ENCODE peak calls at places on chromosomes 1 and 21, in ten cellular contexts. S is MCF 10A; V is right atrium auricular region; C is CD8-positive, alpha-beta memory T cell; Y is activated naive CD4-positive, alpha-beta T cell treated with Interleukin-2 at 50 U/mL for 16 hours; T is neuronal stem cell; P is choroid plexus epithelial cell; O is LNCaP clone FGC; M is HT1080; J is fibroblast of villous mesenchyme. I is an unnamed sample.

GRCh38 chr1:54556110-54556509 is 8.1 kb downstream of the ACOT11 start:
- DNase-seq in S (no peak), T (no peak), C (no peak), Y (no peak), O (no peak), P (no peak), J (no peak), V (no peak), M (no peak), I (no peak)

GRCh38 chr1:84152649-84153056 is 8.6 kb downstream of the PRKACB start:
- DNase-seq in Y (no peak), O (no peak), V (no peak), M (no peak), P (peak; percentile 69), J (no peak), C (no peak), S (no peak), T (no peak), I (no peak)

GRCh38 chr1:93904228-93904627 is 5.0 kb downstream of the GCLM start:
- DNase-seq in M (no peak), P (peak; percentile 34), V (no peak), Y (no peak), J (peak; percentile 45), T (no peak), S (no peak), O (peak; percentile 36), C (no peak), I (no peak)

GRCh38 chr1:115031595-115031994 is 2.0 kb downstream of the TSHB start:
- DNase-seq in P (no peak), O (no peak), V (no peak), C (no peak), M (no peak), J (peak; percentile 6), Y (no peak), S (no peak), T (no peak), I (no peak)

GRCh38 chr1:153945131-153945794 is 1.3 kb downstream of the DENND4B start:
- DNase-seq in P (peak; percentile 70), V (peak; percentile 69), C (peak; percentile 80), S (peak; percentile 45), M (peak; percentile 13), Y (peak; percentile 76), T (no peak), O (no peak), J (peak; percentile 54), I (no peak)

GRCh38 chr1:58466618-58467241 is 79.8 kb downstream of the OMA1 start:
- DNase-seq in M (no peak), O (no peak), J (no peak), P (no peak), C (no peak), T (no peak), Y (no peak), S (no peak), V (no peak), I (no peak)

GRCh38 chr1:29709711-29710169 is 473.4 kb downstream of the PTPRU start:
- DNase-seq in M (no peak), C (no peak), O (no peak), Y (no peak), P (peak; percentile 64), S (peak; percentile 97), J (peak; percentile 26), V (no peak), T (no peak), I (peak; percentile 70)

GRCh38 chr1:8651236-8651890 is 166.1 kb downstream of the RERE start:
- DNase-seq in P (no peak), T (no peak), M (no peak), C (no peak), J (no peak), O (no peak), Y (no peak), V (no peak), S (no peak), I (no peak)

GRCh38 chr1:159188375-159188788 is 16.3 kb upstream of the ACKR1 start:
- DNase-seq in S (no peak), C (no peak), J (peak; percentile 3), M (peak; percentile 47), Y (no peak), O (no peak), T (peak; percentile 85), V (peak; percentile 77), P (peak; percentile 36), I (peak; percentile 83)

GRCh38 chr1:225724251-225724650 is 53.4 kb upstream of the SRP9 start:
- DNase-seq in S (no peak), T (no peak), V (no peak), C (no peak), Y (no peak), J (no peak), M (no peak), P (no peak), O (no peak), I (no peak)

GRCh38 chr1:3548895-3549294 is 62.4 kb downstream of the MEGF6 start:
- DNase-seq in V (no peak), T (no peak), M (no peak), S (no peak), P (no peak), J (no peak), Y (no peak), C (no peak), O (no peak), I (no peak)

GRCh38 chr1:59107516-59107915 is 189.4 kb upstream of the FGGY start:
- DNase-seq in Y (no peak), V (peak; percentile 80), C (no peak), S (peak; percentile 91), O (no peak), P (no peak), T (no peak), J (peak; percentile 58), M (no peak), I (no peak)

GRCh38 chr1:179229214-179230140 is at the start of gene ABL2:
- DNase-seq in P (no peak), S (peak; percentile 49), O (peak; percentile 15), T (peak; percentile 72), J (peak; percentile 29), V (no peak), M (peak; percentile 32), C (peak; percentile 56), Y (peak; percentile 63), I (peak; percentile 69)

GRCh38 chr1:209491897-209492296 is 91.6 kb upstream of the CAMK1G start:
- DNase-seq in V (no peak), J (no peak), O (no peak), Y (no peak), T (no peak), C (no peak), P (no peak), S (no peak), M (no peak), I (no peak)

GRCh38 chr21:39818557-39818956 is 48.7 kb upstream of the PCP4 start:
- DNase-seq in J (no peak), T (no peak), P (no peak), Y (no peak), O (no peak), M (no peak), C (no peak), V (no peak), S (no peak), I (no peak)

GRCh38 chr1:41328780-41329640 is 32.2 kb upstream of the FOXO6 start:
- DNase-seq in T (no peak), S (no peak), J (no peak), P (no peak), O (no peak), C (no peak), M (no peak), Y (no peak), V (peak; percentile 42), I (no peak)

GRCh38 chr1:74571875-74572274 is 59.5 kb upstream of the LRRC53 start:
- DNase-seq in P (no peak), T (no peak), O (no peak), M (no peak), Y (no peak), J (no peak), S (no peak), C (no peak), V (no peak), I (no peak)

GRCh38 chr1:7403265-7404045 is 367.6 kb upstream of the VAMP3 start:
- DNase-seq in J (no peak), Y (no peak), V (peak; percentile 30), C (no peak), M (no peak), S (no peak), T (no peak), O (no peak), P (peak; percentile 44), I (no peak)

GRCh38 chr1:174998569-174999215 is 1.1 kb upstream of the CACYBP start:
- DNase-seq in P (peak; percentile 74), M (peak; percentile 64), V (no peak), C (peak; percentile 37), Y (peak; percentile 41), T (peak; percentile 59), S (peak; percentile 85), J (peak; percentile 52), O (peak; percentile 51), I (peak; percentile 86)

GRCh38 chr1:66533804-66534745 is at the start of gene SGIP1:
- DNase-seq in T (peak; percentile 48), P (peak; percentile 91), S (no peak), J (peak; percentile 85), V (peak; percentile 79), C (no peak), M (no peak), Y (no peak), O (no peak), I (peak; percentile 13)

GRCh38 chr1:11851171-11851570 is 3.6 kb upstream of the NPPA start:
- DNase-seq in M (no peak), O (no peak), V (no peak), S (no peak), T (no peak), Y (no peak), P (no peak), C (no peak), J (no peak), I (no peak)

GRCh38 chr21:38712076-38712475 is 93.7 kb upstream of the ETS2 start:
- DNase-seq in T (no peak), S (peak; percentile 61), C (no peak), V (no peak), O (peak; percentile 41), J (peak; percentile 59), M (peak; percentile 37), P (peak; percentile 64), Y (no peak), I (peak; percentile 50)

GRCh38 chr1:161164901-161165620 is 1.2 kb upstream of the PPOX start:
- DNase-seq in J (no peak), Y (no peak), C (no peak), T (no peak), M (no peak), P (no peak), V (no peak), S (no peak), O (no peak), I (no peak)

GRCh38 chr1:24551910-24552571 is 3.8 kb upstream of the NCMAP start:
- DNase-seq in T (peak; percentile 41), Y (no peak), J (peak; percentile 84), S (no peak), M (no peak), V (no peak), C (no peak), O (no peak), P (peak; percentile 71), I (no peak)

GRCh38 chr1:151340870-151341754 is 5.9 kb downstream of the RFX5 start:
- DNase-seq in O (no peak), C (peak; percentile 26), V (no peak), S (peak; percentile 94), P (peak; percentile 93), T (peak; percentile 65), Y (peak; percentile 39), M (peak; percentile 70), J (peak; percentile 88), I (peak; percentile 79)

GRCh38 chr1:154878371-154879355 is 8.6 kb upstream of the KCNN3 start:
- DNase-seq in O (no peak), Y (peak; percentile 75), M (peak; percentile 66), P (peak; percentile 84), S (peak; percentile 81), V (peak; percentile 82), T (peak; percentile 81), J (peak; percentile 69), C (peak; percentile 57), I (peak; percentile 67)